ENCODE peak calls at places on chromosome 7, in five cellular contexts. N, B, I, P and F are unnamed samples.

GRCh38 chr7:38374507-38374906 is 101.1 kb upstream of the TARP start:
- DNase-seq in P (peak; percentile 11), I (peak; percentile 70), N (peak; percentile 49), B (peak; percentile 59), F (peak; percentile 50)

GRCh38 chr7:101832205-101832631 is 14.8 kb downstream of the CUX1 start:
- DNase-seq in P (no peak), N (no peak), B (no peak), I (no peak), F (no peak)

GRCh38 chr7:157399086-157399687 is 62.4 kb downstream of the DNAJB6 start:
- DNase-seq in P (no peak), N (no peak), B (peak; percentile 10), I (no peak), F (no peak)

GRCh38 chr7:151251926-151252835 is 3.7 kb upstream of the SMARCD3 start:
- DNase-seq in B (peak; percentile 100), N (peak; percentile 89), I (peak; percentile 77), P (no peak), F (no peak)

GRCh38 chr7:96833701-96834453 is 124.2 kb upstream of the SEM1 start:
- DNase-seq in P (peak; percentile 95), N (no peak), I (no peak), B (no peak), F (no peak)

GRCh38 chr7:28068811-28069216 is 111.8 kb downstream of the JAZF1 start:
- DNase-seq in B (no peak), N (no peak), P (no peak), I (no peak), F (no peak)

GRCh38 chr7:123148813-123149212 is 51.0 kb downstream of the SLC13A1 start:
- DNase-seq in B (no peak), N (no peak), P (no peak), I (no peak), F (no peak)

GRCh38 chr7:128810473-128810872 is 18.7 kb downstream of the CCDC136 start:
- DNase-seq in I (no peak), P (no peak), B (no peak), N (no peak), F (no peak)

GRCh38 chr7:53315986-53316385 is 280.6 kb downstream of the POM121L12 start:
- DNase-seq in B (peak; percentile 54), I (no peak), P (no peak), N (no peak), F (no peak)

GRCh38 chr7:3318874-3319273 is 17.8 kb downstream of the SDK1 start:
- DNase-seq in N (no peak), P (no peak), B (no peak), I (no peak), F (no peak)

DNA sequence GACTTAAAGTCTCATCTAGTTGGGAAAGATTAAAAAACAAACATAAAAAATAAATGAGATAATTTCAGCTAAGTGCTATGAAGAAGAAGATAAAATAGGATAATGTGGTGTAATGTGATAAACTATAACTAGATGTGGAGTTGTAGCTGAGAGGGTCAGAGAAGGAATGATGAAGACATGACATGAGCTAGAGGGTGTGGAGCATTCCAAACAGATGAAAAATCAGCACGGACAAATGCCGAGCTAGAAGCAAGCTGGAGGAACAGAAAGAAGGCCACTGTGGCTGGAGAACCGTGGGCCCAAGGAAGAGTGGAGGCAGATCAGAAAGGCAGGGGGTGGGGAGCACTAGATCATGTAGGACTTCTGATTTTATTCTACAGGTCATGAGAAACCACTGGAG is 70.6 kb downstream of the CDK6 start:
- DNase-seq in I (no peak), B (no peak), P (no peak), N (no peak), F (no peak)
- H3K27ac ChIP-seq in I (no peak overlapping the region), B (peak overlapping the region; percentile 99), P (peak overlapping the region; percentile 18), N (no peak overlapping the region), F (no peak overlapping the region)

DNA sequence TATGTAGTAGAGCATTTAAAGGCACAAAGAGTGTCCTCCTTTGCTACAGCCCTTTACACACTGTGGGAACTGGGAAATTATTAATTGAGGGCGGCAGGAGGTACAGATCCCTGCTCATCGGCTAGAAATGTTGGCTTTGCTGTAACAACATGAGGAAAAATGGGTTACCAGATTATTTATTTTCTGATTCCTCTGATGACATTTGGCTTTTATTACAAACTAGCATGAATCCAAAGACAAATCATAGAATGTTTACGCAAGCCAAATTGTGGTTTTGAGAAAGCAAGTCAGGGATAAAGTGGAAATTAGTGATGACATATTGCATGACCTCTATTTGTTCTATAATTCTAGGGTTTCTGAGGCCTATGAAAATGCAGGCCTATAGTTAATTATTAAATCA is 126.1 kb upstream of the TMEM196 start:
- DNase-seq in B (no peak), N (no peak), I (no peak), P (no peak), F (no peak)
- TF ChIP-seq GABPA in B (no peak), N (no peak), I (no peak), P (no peak), F (no peak)

GRCh38 chr7:152382244-152382643 is 53.6 kb downstream of the KMT2C start:
- DNase-seq in N (no peak), B (no peak), I (no peak), P (no peak), F (no peak)
- H3K27ac ChIP-seq in N (no peak overlapping the region), B (no peak overlapping the region), I (no peak overlapping the region), P (no peak overlapping the region), F (no peak overlapping the region)

DNA sequence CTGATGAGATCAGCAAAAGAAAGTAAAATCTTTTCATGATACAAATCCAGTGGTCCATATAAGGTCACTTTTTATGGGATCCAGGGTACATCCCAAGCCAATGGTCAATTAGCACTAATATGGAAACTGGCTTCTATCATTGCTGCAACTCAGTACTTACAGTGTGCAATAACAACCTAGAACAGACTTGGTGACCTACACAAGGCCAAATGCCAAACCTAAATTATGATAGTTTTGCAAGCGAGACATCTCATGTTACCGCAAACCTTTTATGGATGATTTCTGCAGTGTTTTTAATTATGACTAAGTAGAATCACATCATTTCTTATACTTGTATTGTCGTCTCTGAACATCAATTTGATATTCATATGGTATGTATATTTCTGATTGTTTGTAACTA is 583.5 kb upstream of the SEMA3D start:
- DNase-seq in N (no peak), B (no peak), I (no peak), P (no peak), F (no peak)
- TF ChIP-seq GABPA in N (no peak), B (no peak), I (no peak), P (no peak), F (no peak)

DNA sequence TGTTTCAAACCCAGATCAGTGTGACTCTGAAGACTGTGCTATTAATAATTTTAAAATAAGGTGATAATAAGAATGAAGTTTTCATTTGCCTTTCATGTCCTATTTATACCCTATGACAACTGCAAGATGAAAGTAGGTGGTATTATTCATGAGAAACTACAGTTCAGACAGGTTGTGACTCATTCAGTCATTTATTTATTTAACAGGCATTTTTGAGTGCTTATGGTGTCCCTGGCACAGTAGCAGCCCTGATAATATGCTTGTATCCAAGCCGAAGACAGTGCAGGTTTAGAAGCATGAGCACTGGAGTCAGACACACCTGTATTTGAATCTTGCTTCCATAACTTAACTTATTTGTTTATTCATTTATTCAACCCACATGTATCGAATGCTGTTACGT is 87.1 kb downstream of the FZD1 start:
- DNase-seq in N (no peak), P (peak; percentile 3), B (no peak), I (no peak), F (no peak)
- H3K27ac ChIP-seq in N (no peak overlapping the region), P (no peak overlapping the region), B (no peak overlapping the region), I (no peak overlapping the region), F (no peak overlapping the region)

GRCh38 chr7:74182453-74183090 is 8.4 kb downstream of the EIF4H start:
- DNase-seq in I (no peak), P (no peak), N (no peak), B (no peak), F (no peak)

GRCh38 chr7:74185016-74185415 is 10.9 kb downstream of the EIF4H start:
- DNase-seq in B (no peak), N (no peak), P (no peak), I (no peak), F (no peak)

GRCh38 chr7:74185636-74186035 is 11.5 kb downstream of the EIF4H start:
- DNase-seq in I (no peak), B (no peak), P (no peak), N (no peak), F (no peak)

GRCh38 chr7:74183142-74183541 is 9.0 kb downstream of the EIF4H start:
- DNase-seq in B (no peak), P (no peak), N (no peak), I (no peak), F (no peak)

GRCh38 chr7:74183653-74184450 is 9.7 kb downstream of the EIF4H start:
- DNase-seq in I (no peak), P (peak; percentile 54), N (peak; percentile 48), B (peak; percentile 49), F (no peak)
- TF ChIP-seq GABPA in I (no peak), P (no peak), N (no peak), B (no peak), F (no peak)

GRCh38 chr7:99793443-99793842 is 9.5 kb upstream of the CYP3A4 start:
- DNase-seq in I (no peak), B (no peak), P (no peak), N (no peak), F (no peak)
- H3K27ac ChIP-seq in I (no peak overlapping the region), B (no peak overlapping the region), P (no peak overlapping the region), N (no peak overlapping the region), F (no peak overlapping the region)

DNA sequence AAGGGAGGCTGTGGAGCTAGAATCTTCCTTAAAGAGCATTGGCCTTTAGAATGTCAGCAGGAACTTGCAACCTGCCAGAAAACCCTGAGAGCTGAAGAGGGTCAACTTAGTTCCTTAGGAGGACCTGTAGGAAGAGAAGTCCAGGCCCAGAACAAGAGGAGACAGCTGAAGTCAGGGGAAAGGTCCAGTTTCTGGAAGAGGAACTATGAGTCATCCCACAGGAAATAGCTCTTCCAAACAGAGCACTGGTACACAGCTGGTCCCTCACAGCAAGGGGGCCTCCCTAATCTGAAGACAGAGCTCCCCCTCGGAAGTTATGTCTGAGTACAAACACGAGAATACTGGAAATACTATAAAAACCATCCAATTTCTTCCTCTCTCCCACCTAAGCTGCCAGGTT is 98.9 kb downstream of the HERPUD2 start:
- DNase-seq in B (no peak), P (no peak), N (peak; percentile 29), I (no peak), F (no peak)
- TF ChIP-seq GABPA in B (no peak), P (no peak), N (peak; percentile 42), I (no peak), F (no peak)